ENCODE peak calls at places on chromosomes 12 and 14, in five cellular contexts. D is mesothelial cell of epicardium, K is skeletal muscle cell, E is Kasumi-1, B is PC-3. Z is an unnamed sample.

GRCh38 chr14:68693926-68694325 is 98.9 kb downstream of the ZFP36L1 start:
- DNase-seq in D (no peak), K (no peak), E (no peak), B (no peak), Z (no peak)

GRCh38 chr12:29565727-29566126 is 68.2 kb upstream of the OVCH1 start:
- DNase-seq in D (no peak), K (no peak), E (no peak), B (peak; percentile 75), Z (peak; percentile 75)

GRCh38 chr14:65070710-65071033 is 31.6 kb downstream of the MAX start:
- DNase-seq in D (no peak), K (no peak), E (no peak), B (peak; percentile 45), Z (no peak)

GRCh38 chr14:51677276-51677675 is 25.6 kb downstream of the FRMD6 start:
- DNase-seq in D (no peak), K (no peak), E (no peak), B (no peak), Z (no peak)

GRCh38 chr14:77663289-77663688 is 44.5 kb downstream of the ALKBH1 start:
- DNase-seq in D (no peak), K (no peak), E (no peak), B (peak; percentile 36), Z (no peak)

GRCh38 chr12:16393126-16393525 is 45.7 kb downstream of the MGST1 start:
- DNase-seq in D (no peak), K (no peak), E (peak; percentile 4), B (no peak), Z (no peak)

GRCh38 chr14:104119119-104119699 is 19.2 kb upstream of the KIF26A start:
- DNase-seq in D (no peak), K (no peak), E (no peak), B (no peak), Z (no peak)

GRCh38 chr12:108911915-108912314 is 32.0 kb downstream of the DAO start:
- DNase-seq in D (no peak), K (no peak), E (no peak), B (peak; percentile 88), Z (peak; percentile 4)

GRCh38 chr12:13094349-13094748 is 9.1 kb downstream of the GSG1 start:
- DNase-seq in D (no peak), K (no peak), E (no peak), B (peak; percentile 71), Z (no peak)

GRCh38 chr14:36657409-36658090 is 4.1 kb upstream of the PAX9 start:
- DNase-seq in D (no peak), K (no peak), E (no peak), B (peak; percentile 51), Z (no peak)

GRCh38 chr12:117850048-117850447 is 118.7 kb downstream of the KSR2 start:
- DNase-seq in D (peak; percentile 43), K (no peak), E (peak; percentile 35), B (peak; percentile 80), Z (no peak)

GRCh38 chr14:50822501-50823042 is 8.4 kb downstream of the NIN start:
- DNase-seq in D (no peak), K (no peak), E (no peak), B (no peak), Z (no peak)

GRCh38 chr14:74954232-74954946 is 1.0 kb downstream of the PGF start:
- DNase-seq in D (peak; percentile 74), K (no peak), E (no peak), B (no peak), Z (no peak)

GRCh38 chr14:49946320-49947141 is 53.6 kb downstream of the ARF6 start:
- DNase-seq in D (no peak), K (peak; percentile 23), E (no peak), B (peak; percentile 93), Z (no peak)